ENCODE peak calls at places on chromosomes 6 and 20, in seven cellular contexts. R is small intestine; B is K562; X is tibial artery; V is left lung; S is effector memory CD4-positive, alpha-beta T cell; O is CD8-positive, alpha-beta T cell. H is an unnamed sample. For H3K4me1, the result is how much of the 10 kb centered on the place peaks cover.

GRCh38 chr6:167240034-167240541 is 51.0 kb upstream of the UNC93A start:
- DNase-seq in S (no peak), B (no peak), X (no peak), O (no peak), R (no peak), V (no peak), H (no peak)

GRCh38 chr6:56524891-56525703 is 117.6 kb downstream of the DST start:
- DNase-seq in O (no peak), S (no peak), B (no peak), R (no peak), V (no peak), X (no peak), H (no peak)

GRCh38 chr20:20184149-20184548 is 131.8 kb downstream of the CFAP61 start:
- DNase-seq in S (no peak), R (no peak), V (no peak), O (no peak), B (peak), X (no peak), H (no peak)

GRCh38 chr6:108080010-108080780 is 5.7 kb upstream of the OSTM1 start:
- DNase-seq in X (no peak), R (no peak), S (no peak), V (no peak), O (no peak), B (no peak), H (no peak)

GRCh38 chr6:43836507-43836906 is 66.5 kb downstream of the VEGFA start:
- DNase-seq in O (no peak), B (peak), X (no peak), R (no peak), S (no peak), V (no peak), H (no peak)

GRCh38 chr6:72969666-72970065 is 255.6 kb downstream of the KHDC1L start:
- DNase-seq in B (no peak), O (no peak), V (no peak), R (no peak), X (no peak), S (no peak), H (no peak)

GRCh38 chr6:150991487-150991886 is 126.0 kb downstream of the MTHFD1L start:
- DNase-seq in X (no peak), V (no peak), B (no peak), O (no peak), S (no peak), R (no peak), H (no peak)

GRCh38 chr6:162178666-162179065 is 548.9 kb downstream of the PRKN start:
- DNase-seq in S (no peak), X (no peak), V (no peak), R (no peak), O (no peak), B (no peak), H (no peak)

GRCh38 chr6:17881085-17881883 is 106.2 kb downstream of the KIF13A start:
- DNase-seq in O (no peak), X (peak), S (no peak), B (no peak), V (peak), R (no peak), H (no peak)

GRCh38 chr6:142200846-142201628 is 54.0 kb downstream of the VTA1 start:
- DNase-seq in B (no peak), R (no peak), S (no peak), O (no peak), X (no peak), V (no peak), H (no peak)

GRCh38 chr6:66897576-66897975 is 1190.5 kb upstream of the EYS start:
- DNase-seq in V (no peak), B (no peak), R (no peak), X (peak), O (no peak), S (no peak), H (no peak)

GRCh38 chr6:74626288-74626687 is 579.6 kb downstream of the COL12A1 start:
- DNase-seq in S (no peak), R (no peak), V (no peak), O (no peak), X (no peak), B (no peak), H (no peak)

GRCh38 chr6:41757268-41757667 is 10.1 kb upstream of the PGC start:
- DNase-seq in X (no peak), V (no peak), B (no peak), R (no peak), S (no peak), O (no peak), H (no peak)

GRCh38 chr6:135525550-135525949 is 28.0 kb upstream of the AHI1 start:
- DNase-seq in R (no peak), X (no peak), O (no peak), B (peak), S (no peak), V (no peak), H (no peak)

GRCh38 chr6:137492771-137493217 is 1.4 kb downstream of the OLIG3 start:
- DNase-seq in S (no peak), B (no peak), O (no peak), R (no peak), X (no peak), V (no peak), H (no peak)
- H3K4me1 ChIP-seq in S (half or more), B (under half), O (half or more), R (under half), X (under half), V (under half), H (under half)

GRCh38 chr6:24855389-24856245 is 56.9 kb upstream of the ARMH2 start:
- DNase-seq in O (peak), X (peak), V (no peak), B (peak), S (peak), R (peak), H (peak)
- H3K4me1 ChIP-seq in O (half or more), X (under half), V (under half), B (under half), S (under half), R (under half), H (under half)

GRCh38 chr6:35495258-35496035 is 1.4 kb downstream of the TEAD3 start:
- DNase-seq in V (no peak), B (no peak), O (no peak), R (no peak), X (peak), S (no peak), H (no peak)
- H3K4me1 ChIP-seq in V (under half), B (half or more), O (under half), R (under half), X (under half), S (under half), H (under half)

GRCh38 chr6:14818422-14818884 is 427.4 kb upstream of the JARID2 start:
- DNase-seq in B (no peak), O (no peak), V (no peak), X (no peak), S (no peak), R (peak), H (peak)
- H3K4me1 ChIP-seq in B (under half), O (under half), V (under half), X (under half), S (under half), R (under half), H (under half)

GRCh38 chr6:158815915-158816314 is 3.3 kb downstream of the EZR start:
- DNase-seq in R (no peak), X (no peak), B (no peak), S (no peak), V (no peak), O (no peak), H (no peak)

GRCh38 chr6:158815379-158815724 is 3.8 kb downstream of the EZR start:
- DNase-seq in B (no peak), R (no peak), O (no peak), X (no peak), V (no peak), S (no peak), H (no peak)

GRCh38 chr6:158810149-158811095 is 8.7 kb downstream of the EZR start:
- DNase-seq in V (no peak), O (peak), R (no peak), B (no peak), X (no peak), S (no peak), H (no peak)

GRCh38 chr6:158813032-158813431 is 6.1 kb downstream of the EZR start:
- DNase-seq in V (no peak), O (no peak), R (no peak), B (no peak), S (no peak), X (no peak), H (no peak)

DNA sequence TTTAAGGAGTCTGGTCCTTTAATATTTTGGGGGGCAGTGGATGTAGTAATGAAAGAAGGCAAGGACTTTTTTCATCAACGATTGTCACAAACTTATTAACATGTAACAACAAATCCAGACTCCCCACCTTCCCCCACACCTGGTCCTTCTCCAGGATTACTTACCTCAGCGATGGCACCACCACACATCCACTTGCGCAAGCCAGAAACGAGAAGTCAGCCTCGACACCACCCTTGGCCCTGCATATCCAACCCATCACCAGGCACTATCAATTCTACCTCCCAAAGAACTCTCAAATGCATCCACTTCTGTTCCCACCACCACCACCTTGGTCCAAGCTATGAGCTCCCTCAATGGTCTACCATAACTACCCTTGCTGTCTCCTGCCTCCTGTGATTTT is 6.6 kb downstream of the EZR start:
- DNase-seq in X (no peak), B (no peak), V (no peak), O (no peak), S (no peak), R (no peak), H (no peak)
- H3K4me1 ChIP-seq in X (under half), B (under half), V (under half), O (half or more), S (half or more), R (under half), H (half or more)

GRCh38 chr6:90290991-90291390 is 5.7 kb downstream of the BACH2 start:
- DNase-seq in V (no peak), B (no peak), O (no peak), X (no peak), R (no peak), S (no peak), H (no peak)
- H3K4me1 ChIP-seq in V (under half), B (under half), O (half or more), X (under half), R (under half), S (under half), H (under half)

GRCh38 chr6:110946498-110946897 is 12.0 kb upstream of the GTF3C6 start:
- DNase-seq in X (no peak), O (no peak), R (no peak), V (no peak), B (no peak), S (no peak), H (no peak)

GRCh38 chr6:110949679-110950285 is 8.7 kb upstream of the GTF3C6 start:
- DNase-seq in X (no peak), R (peak), O (no peak), V (no peak), B (no peak), S (no peak), H (no peak)

GRCh38 chr6:110950443-110950842 is 8.1 kb upstream of the GTF3C6 start:
- DNase-seq in O (no peak), R (no peak), X (no peak), V (no peak), S (no peak), B (no peak), H (no peak)

GRCh38 chr6:110939429-110939828 is 19.1 kb upstream of the GTF3C6 start:
- DNase-seq in V (no peak), B (peak), X (no peak), O (no peak), R (no peak), S (no peak), H (no peak)

GRCh38 chr6:110944681-110945151 is 13.8 kb upstream of the GTF3C6 start:
- DNase-seq in O (no peak), R (no peak), X (no peak), S (no peak), B (peak), V (no peak), H (no peak)
- H3K4me1 ChIP-seq in O (under half), R (under half), X (under half), S (under half), B (under half), V (under half), H (under half)

GRCh38 chr6:125811259-125811658 is 20.5 kb downstream of the NCOA7 start:
- DNase-seq in V (no peak), B (peak), S (no peak), O (no peak), R (peak), X (no peak), H (no peak)
- H3K4me1 ChIP-seq in V (under half), B (under half), S (under half), O (under half), R (under half), X (under half), H (under half)

GRCh38 chr6:97460394-97460793 is 177.4 kb upstream of the MMS22L start:
- DNase-seq in S (no peak), R (no peak), X (no peak), B (no peak), V (no peak), O (no peak), H (no peak)

GRCh38 chr6:97459986-97460385 is 177.0 kb upstream of the MMS22L start:
- DNase-seq in O (no peak), S (no peak), B (no peak), X (no peak), R (no peak), V (no peak), H (no peak)

GRCh38 chr6:97462031-97462430 is 179.0 kb upstream of the MMS22L start:
- DNase-seq in X (no peak), O (no peak), R (no peak), B (no peak), S (no peak), V (no peak), H (no peak)

GRCh38 chr6:97465877-97466710 is 183.1 kb upstream of the MMS22L start:
- DNase-seq in B (no peak), O (no peak), S (no peak), R (no peak), X (no peak), V (no peak), H (no peak)

GRCh38 chr6:97462944-97463343 is 179.9 kb upstream of the MMS22L start:
- DNase-seq in X (no peak), R (no peak), O (no peak), S (no peak), B (no peak), V (no peak), H (no peak)
- H3K4me1 ChIP-seq in X (under half), R (under half), O (under half), S (under half), B (under half), V (under half), H (under half)

GRCh38 chr6:13814938-13815575 is 700 bp upstream of the MCUR1 start:
- DNase-seq in B (peak), O (no peak), V (no peak), X (no peak), R (no peak), S (no peak), H (no peak)
- H3K4me1 ChIP-seq in B (under half), O (under half), V (under half), X (under half), R (under half), S (under half), H (under half)

H was measured in mucosa of descending colon.